ENCODE peak calls at places on chromosome 1, in seven cellular contexts. D is upper lobe of right lung; B is HEK293T; R is activated T-helper 9 cell treated with anti-CD3 and anti-CD28 coated beads, Interleukin-2, amount 50 U/mL, for 16 hours; P is HCEC 1CT; S is activated T-cell treated with anti-CD3 and anti-CD28 coated beads for 48 hours; U is CD4-positive, CD25-positive, alpha-beta regulatory T cell. X is an unnamed sample.

GRCh38 chr1:74733616-74734484 is 898 bp downstream of the TYW3 start:
- DNase-seq in P (peak), S (no peak), B (peak), D (no peak), R (peak), U (peak), X (peak)

GRCh38 chr1:237386362-237387143 is 344.6 kb downstream of the RYR2 start:
- DNase-seq in U (peak), P (no peak), R (no peak), B (peak), S (no peak), D (no peak), X (no peak)

GRCh38 chr1:206467915-206468314 is 2.4 kb upstream of the IKBKE start:
- DNase-seq in U (peak), S (no peak), D (peak), B (no peak), R (no peak), P (peak), X (peak)

GRCh38 chr1:166902279-166902678 is 26.2 kb upstream of the TADA1 start:
- DNase-seq in D (no peak), R (no peak), S (no peak), B (no peak), U (no peak), P (peak), X (no peak)

GRCh38 chr1:183027791-183028190 is 4.6 kb downstream of the LAMC1 start:
- DNase-seq in B (no peak), D (no peak), S (no peak), P (no peak), U (no peak), R (no peak), X (no peak)

GRCh38 chr1:27301582-27302199 is 20.3 kb upstream of the TMEM222 start:
- DNase-seq in B (no peak), R (no peak), P (no peak), U (no peak), S (no peak), D (no peak), X (no peak)

GRCh38 chr1:94713472-94714141 is 106.5 kb upstream of the SLC44A3 start:
- DNase-seq in S (no peak), D (peak), B (no peak), R (no peak), U (no peak), P (peak), X (no peak)

GRCh38 chr1:179587336-179587735 is 4.3 kb upstream of the TDRD5 start:
- DNase-seq in S (no peak), B (no peak), P (no peak), D (no peak), U (no peak), R (no peak), X (no peak)

GRCh38 chr1:25907473-25908058 is 1.3 kb upstream of the STMN1 start:
- DNase-seq in R (no peak), S (no peak), B (no peak), P (no peak), D (no peak), U (no peak), X (no peak)

X was measured in B cell.